ENCODE peak calls at places on chromosome 12, in seven cellular contexts. L is GM12892, B is K562, V is H1, W is GM12878, I is SK-N-SH, O is HepG2. A is an unnamed sample.

GRCh38 chr12:92055877-92056276 is 89.8 kb downstream of the BTG1 start:
- DNase-seq in L (no peak), B (no peak), V (no peak), W (no peak), I (no peak), O (no peak), A (no peak)

GRCh38 chr12:29223936-29224921 is 75.2 kb downstream of the FAR2 start:
- DNase-seq in L (no peak), B (no peak), V (no peak), W (no peak), I (no peak), O (no peak), A (no peak)

GRCh38 chr12:48765753-48766162 is 23.1 kb downstream of the ADCY6 start:
- DNase-seq in L (no peak), B (no peak), V (no peak), W (no peak), I (no peak), O (no peak), A (no peak)

GRCh38 chr12:116697305-116698130 is 40.4 kb downstream of the SPRING1 start:
- DNase-seq in L (peak), B (peak), V (no peak), W (no peak), I (peak), O (peak), A (no peak)

GRCh38 chr12:2682301-2683282 is 112.2 kb upstream of the FKBP4 start:
- DNase-seq in L (no peak), B (no peak), V (no peak), W (no peak), I (peak), O (peak), A (no peak)

GRCh38 chr12:110923692-110924334 is 3.4 kb upstream of the MYL2 start:
- DNase-seq in L (no peak), B (no peak), V (no peak), W (no peak), I (no peak), O (no peak), A (no peak)

GRCh38 chr12:110149104-110149660 is 25.0 kb downstream of the IFT81 start:
- DNase-seq in L (no peak), B (no peak), V (no peak), W (peak), I (no peak), O (no peak), A (no peak)

GRCh38 chr12:70393787-70394519 is 27.9 kb downstream of the KCNMB4 start:
- DNase-seq in L (no peak), B (no peak), V (no peak), W (no peak), I (no peak), O (no peak), A (no peak)

GRCh38 chr12:3117628-3118027 is 40.4 kb downstream of the TSPAN9 start:
- DNase-seq in L (no peak), B (no peak), V (no peak), W (no peak), I (no peak), O (no peak), A (no peak)

GRCh38 chr12:59372971-59373370 is 222.9 kb upstream of the SLC16A7 start:
- DNase-seq in L (no peak), B (no peak), V (no peak), W (no peak), I (no peak), O (no peak), A (no peak)
- TF ChIP-seq TAF1 in L (no peak), B (no peak), V (no peak), W (no peak), I (no peak), O (no peak), A (no peak)

DNA sequence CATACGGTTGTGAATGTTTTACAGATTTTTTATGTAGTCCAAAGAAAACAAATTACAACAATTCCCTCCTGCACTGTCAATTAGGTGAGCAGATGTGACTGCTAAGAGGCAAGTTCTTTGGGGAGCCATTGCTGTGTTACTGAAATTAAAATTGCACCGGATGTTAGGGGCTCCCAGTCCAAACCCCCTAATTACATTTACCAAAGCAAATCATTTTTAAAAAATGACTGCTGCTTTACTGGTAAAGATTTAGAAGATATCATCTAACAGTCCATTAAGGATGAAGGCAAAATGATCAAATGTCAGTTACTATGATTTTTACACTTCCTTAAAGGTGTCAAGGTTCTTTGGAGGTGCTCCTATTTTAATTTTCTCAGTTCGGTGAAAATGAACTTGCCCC is 70.1 kb upstream of the CSRP2 start:
- DNase-seq in L (no peak), B (no peak), V (no peak), W (no peak), I (peak), O (no peak), A (no peak)
- TF ChIP-seq TAF1 in L (no peak), B (no peak), V (no peak), W (no peak), I (no peak), O (no peak), A (no peak)

GRCh38 chr12:57483466-57483865 is 3.8 kb upstream of the ARHGAP9 start:
- DNase-seq in L (no peak), B (no peak), V (no peak), W (no peak), I (no peak), O (no peak), A (no peak)
- TF ChIP-seq TAF1 in L (no peak), B (no peak), V (no peak), W (no peak), I (no peak), O (no peak), A (no peak)

DNA sequence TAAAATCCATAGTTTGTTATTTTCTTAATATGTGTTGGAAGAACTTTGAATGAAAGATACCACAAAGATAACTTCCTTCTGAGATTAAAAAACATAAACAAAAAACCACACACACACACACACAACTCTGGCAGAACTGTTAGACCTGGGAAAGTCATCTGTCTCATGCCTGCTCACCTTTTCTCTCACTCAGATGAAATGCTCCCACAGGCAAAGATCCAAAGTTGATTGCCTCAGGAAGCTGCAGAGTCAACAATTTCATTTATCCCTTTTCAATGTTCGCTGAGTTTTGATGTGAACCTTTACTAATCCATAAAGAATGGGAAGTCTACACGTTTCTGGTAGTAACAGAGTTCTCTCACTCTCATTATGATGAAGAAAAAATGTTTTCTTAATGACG is 112.0 kb downstream of the DENND5B start:
- DNase-seq in L (no peak), B (no peak), V (no peak), W (no peak), I (no peak), O (no peak), A (no peak)
- TF ChIP-seq TAF1 in L (no peak), B (no peak), V (no peak), W (no peak), I (no peak), O (no peak), A (no peak)

A was measured in GM12891.